ENCODE peak calls at places on chromosomes 1 and 21, in eight cellular contexts. U is left ventricle myocardium inferior, V is tibial nerve, K is OCI-LY7, X is iPS DF 6.9, N is GM23248, H is mesendoderm, W is uterus. A is an unnamed sample.
A peak's percentile ranks its signal among the peaks of the same experiment; 100 is the strongest.

GRCh38 chr1:203860396-203860951 is 925 bp upstream of the SNRPE start:
- DNase-seq in N (peak; percentile 81), U (no peak), K (no peak), H (no peak), V (no peak), W (peak; percentile 43), X (no peak), A (no peak)

GRCh38 chr1:211352985-211353515 is 26.4 kb downstream of the TRAF5 start:
- DNase-seq in N (peak; percentile 29), W (no peak), U (no peak), X (peak; percentile 16), V (no peak), K (peak; percentile 72), H (peak; percentile 58), A (peak; percentile 84)

GRCh38 chr1:238111521-238111920 is 220.8 kb upstream of the ZP4 start:
- DNase-seq in W (no peak), H (no peak), K (no peak), N (no peak), U (no peak), V (no peak), X (no peak), A (no peak)

GRCh38 chr1:30512253-30512921 is 211.0 kb downstream of the MATN1 start:
- DNase-seq in V (no peak), W (no peak), X (no peak), U (no peak), N (peak; percentile 53), K (no peak), H (peak; percentile 76), A (peak; percentile 84)

GRCh38 chr1:43736819-43737218 is 29.5 kb downstream of the ST3GAL3 start:
- DNase-seq in N (no peak), K (no peak), W (no peak), U (no peak), X (no peak), H (no peak), V (no peak), A (no peak)

GRCh38 chr1:242454262-242455051 is 70.0 kb downstream of the PLD5 start:
- DNase-seq in U (no peak), H (peak; percentile 72), V (no peak), X (no peak), N (peak; percentile 64), K (peak; percentile 9), W (no peak), A (no peak)

GRCh38 chr1:38291906-38292521 is 245.4 kb upstream of the POU3F1 start:
- DNase-seq in W (no peak), H (peak; percentile 59), U (no peak), N (peak; percentile 17), V (no peak), K (no peak), X (no peak), A (peak; percentile 87)

GRCh38 chr1:231584117-231584516 is 42.5 kb upstream of the DISC1 start:
- DNase-seq in V (no peak), X (no peak), U (no peak), N (peak; percentile 80), K (peak; percentile 34), W (no peak), H (no peak), A (no peak)

GRCh38 chr21:46431884-46432488 is 26.7 kb upstream of the DIP2A start:
- DNase-seq in X (no peak), N (no peak), K (no peak), W (no peak), H (no peak), U (no peak), V (no peak), A (no peak)

GRCh38 chr1:196777603-196778002 is 3.0 kb downstream of the CFHR3 start:
- DNase-seq in H (no peak), U (no peak), K (no peak), W (no peak), X (no peak), N (no peak), V (no peak), A (no peak)

GRCh38 chr1:116506132-116507004 is 64.5 kb downstream of the CD58 start:
- DNase-seq in X (no peak), U (no peak), N (no peak), V (no peak), W (no peak), H (no peak), K (no peak), A (no peak)

GRCh38 chr1:220430059-220430458 is 97.9 kb upstream of the MARK1 start:
- DNase-seq in U (no peak), X (no peak), W (no peak), V (no peak), N (no peak), H (peak; percentile 90), K (no peak), A (peak; percentile 61)

GRCh38 chr1:235867903-235868469 is 1.3 kb upstream of the LYST start:
- DNase-seq in V (no peak), K (peak; percentile 74), W (no peak), U (no peak), H (no peak), X (no peak), N (no peak), A (no peak)

GRCh38 chr1:244713329-244713728 is 60.4 kb downstream of the DESI2 start:
- DNase-seq in W (no peak), U (no peak), H (no peak), K (no peak), N (no peak), X (no peak), V (no peak), A (no peak)

GRCh38 chr1:163036661-163037060 is 32.5 kb upstream of the RGS4 start:
- DNase-seq in H (no peak), N (peak; percentile 30), U (no peak), X (no peak), W (no peak), V (no peak), K (no peak), A (no peak)
- H3K4me3 ChIP-seq in H (no peak overlapping the region), N (no peak overlapping the region), U (no peak overlapping the region), X (no peak overlapping the region), W (no peak overlapping the region), V (no peak overlapping the region), K (no peak overlapping the region), A (no peak overlapping the region)

DNA sequence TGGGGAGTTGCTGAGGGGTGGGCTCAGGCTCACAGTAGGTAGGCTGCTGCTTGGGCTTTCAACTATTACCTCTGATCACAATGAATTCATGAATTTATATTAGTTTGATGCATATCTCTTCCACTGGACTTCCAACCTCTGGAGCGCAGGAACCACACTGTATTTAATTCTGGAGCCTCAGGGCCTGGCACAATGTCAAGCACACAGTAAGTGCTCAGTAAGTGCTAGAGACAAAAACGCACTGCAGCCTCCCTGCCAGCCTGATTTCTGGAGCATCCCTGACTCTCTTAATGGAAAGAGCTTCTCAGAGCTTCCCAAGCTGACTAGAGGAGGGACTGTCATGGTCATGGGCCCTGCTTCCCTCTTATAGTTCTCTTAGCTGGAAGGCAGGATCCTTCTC is 33.8 kb downstream of the NUAK2 start:
- DNase-seq in K (no peak), V (no peak), H (no peak), X (no peak), U (no peak), W (no peak), N (no peak), A (no peak)
- H3K4me3 ChIP-seq in K (peak overlapping the region; percentile 44), V (no peak overlapping the region), H (no peak overlapping the region), X (no peak overlapping the region), U (no peak overlapping the region), W (no peak overlapping the region), N (no peak overlapping the region), A (no peak overlapping the region)

GRCh38 chr1:36086529-36087232 is 2.0 kb upstream of the ADPRS start:
- DNase-seq in V (no peak), X (no peak), K (no peak), W (no peak), U (no peak), N (no peak), H (no peak), A (no peak)

GRCh38 chr1:36085686-36086526 is 2.0 kb downstream of the TEKT2 start:
- DNase-seq in V (no peak), H (no peak), X (no peak), U (no peak), N (no peak), W (no peak), K (no peak), A (no peak)

GRCh38 chr1:36088265-36088576 is 471 bp upstream of the ADPRS start:
- DNase-seq in W (no peak), K (no peak), V (no peak), U (no peak), H (no peak), X (no peak), N (no peak), A (no peak)

GRCh38 chr1:36088577-36089392 is at the start of gene ADPRS:
- DNase-seq in K (peak; percentile 94), W (peak; percentile 88), V (peak; percentile 71), U (peak; percentile 90), X (peak; percentile 75), H (peak; percentile 93), N (peak; percentile 96), A (peak; percentile 96)

GRCh38 chr1:36087233-36088123 is 1.2 kb upstream of the ADPRS start:
- DNase-seq in U (no peak), N (peak; percentile 22), H (peak; percentile 21), W (no peak), K (no peak), X (no peak), V (no peak), A (peak; percentile 58)
- H3K4me3 ChIP-seq in U (no peak overlapping the region), N (no peak overlapping the region), H (no peak overlapping the region), W (no peak overlapping the region), K (no peak overlapping the region), X (no peak overlapping the region), V (no peak overlapping the region), A (no peak overlapping the region)

DNA sequence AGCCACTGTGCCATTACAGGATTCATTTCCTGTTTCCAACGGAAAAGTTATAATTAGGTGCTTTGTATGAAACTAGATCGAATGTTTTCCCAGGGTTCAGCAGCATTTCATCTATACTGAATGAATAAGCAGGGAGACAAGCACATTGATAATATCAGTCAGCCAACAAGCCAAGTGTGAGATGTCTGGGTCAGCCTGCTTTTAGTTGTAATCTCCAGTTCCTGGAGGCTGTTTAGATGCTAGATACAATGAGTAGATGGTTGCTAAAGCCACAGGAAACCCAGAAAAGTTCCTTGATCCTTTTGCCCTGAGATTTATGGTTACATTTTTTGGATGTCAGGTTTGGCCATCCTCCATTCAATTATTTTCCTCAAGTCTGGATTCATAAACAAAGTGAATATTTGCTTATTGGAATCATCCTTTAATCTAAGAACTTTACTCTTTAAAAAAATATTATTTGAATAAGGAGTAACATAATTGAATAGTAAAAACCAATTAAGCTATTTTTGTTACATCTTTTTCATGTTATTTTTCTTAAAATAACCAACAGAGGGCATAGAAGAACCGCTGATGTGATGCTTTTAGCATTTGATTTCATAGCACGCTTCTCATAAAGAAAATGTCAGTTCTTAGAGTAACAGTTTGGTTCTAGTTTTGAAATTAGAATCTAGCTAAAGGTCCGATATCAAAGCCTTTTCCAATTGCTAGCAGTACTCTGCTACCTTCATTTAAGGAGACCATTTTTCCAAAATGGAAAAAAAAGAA is 76.6 kb downstream of the HSPA13 start:
- DNase-seq in X (no peak), K (peak; percentile 7), N (peak; percentile 34), U (no peak), V (no peak), H (peak; percentile 31), W (no peak), A (no peak)
- H3K4me3 ChIP-seq in X (no peak overlapping the region), K (no peak overlapping the region), N (no peak overlapping the region), U (no peak overlapping the region), V (no peak overlapping the region), H (no peak overlapping the region), W (no peak overlapping the region), A (no peak overlapping the region)

GRCh38 chr1:110877776-110878175 is 4.8 kb downstream of the CD53 start:
- DNase-seq in X (no peak), K (no peak), V (no peak), H (no peak), W (no peak), N (no peak), U (no peak), A (no peak)
- H3K4me3 ChIP-seq in X (no peak overlapping the region), K (peak overlapping the region; percentile 82), V (no peak overlapping the region), H (no peak overlapping the region), W (no peak overlapping the region), N (no peak overlapping the region), U (no peak overlapping the region), A (no peak overlapping the region)

GRCh38 chr1:39638965-39639332 is 494 bp downstream of the HEYL start:
- DNase-seq in K (no peak), X (no peak), H (no peak), W (no peak), V (no peak), U (no peak), N (no peak), A (no peak)
- H3K4me3 ChIP-seq in K (no peak overlapping the region), X (peak overlapping the region; percentile 62), H (no peak overlapping the region), W (peak overlapping the region; percentile 41), V (peak overlapping the region; percentile 52), U (peak overlapping the region; percentile 76), N (no peak overlapping the region), A (peak overlapping the region; percentile 72)

A was measured in endodermal cell.